ENCODE peak calls at places on chromosomes 1 and 21, in six cellular contexts. Z, H, U, A, I and Y are unnamed samples. For H3K36me3 and H3K4me1, the result is how much of the 10 kb centered on the place peaks cover.

GRCh38 chr1:24707659-24708058 is 37.6 kb upstream of the CLIC4 start:
- DNase-seq in A (no peak), U (no peak), I (no peak), Z (peak), H (no peak), Y (no peak)

GRCh38 chr21:41713495-41714281 is 53.2 kb downstream of the RIPK4 start:
- DNase-seq in H (peak), A (no peak), Z (no peak), I (no peak), U (no peak), Y (no peak)

GRCh38 chr1:7526867-7527732 is 244.0 kb upstream of the VAMP3 start:
- DNase-seq in U (no peak), H (no peak), A (no peak), Z (no peak), I (no peak), Y (no peak)

GRCh38 chr1:22056921-22057320 is 4.4 kb downstream of the CDC42 start:
- DNase-seq in I (no peak), H (no peak), Z (no peak), U (no peak), A (no peak), Y (no peak)

GRCh38 chr1:240575976-240576666 is 35.8 kb downstream of the GREM2 start:
- DNase-seq in H (no peak), I (no peak), U (no peak), Z (no peak), A (no peak), Y (no peak)

GRCh38 chr1:186765446-186765845 is 63.3 kb upstream of the PLA2G4A start:
- DNase-seq in U (no peak), A (no peak), H (no peak), I (no peak), Z (no peak), Y (no peak)

GRCh38 chr1:21639594-21640041 is 29.5 kb downstream of the RAP1GAP start:
- DNase-seq in Z (no peak), A (no peak), U (no peak), H (no peak), I (no peak), Y (no peak)

GRCh38 chr21:26072891-26073615 is 97.5 kb downstream of the APP start:
- DNase-seq in H (no peak), A (no peak), Z (no peak), U (no peak), I (no peak), Y (no peak)

GRCh38 chr1:160403244-160403643 is 2.9 kb downstream of the VANGL2 start:
- DNase-seq in U (no peak), I (no peak), H (no peak), Z (no peak), A (no peak), Y (no peak)

GRCh38 chr1:185263780-185264179 is 53.3 kb downstream of the IVNS1ABP start:
- DNase-seq in I (no peak), U (no peak), Z (no peak), H (no peak), A (no peak), Y (no peak)

GRCh38 chr21:34790341-34790740 is 121.5 kb downstream of the CLIC6 start:
- DNase-seq in Z (no peak), I (no peak), H (no peak), A (no peak), U (no peak), Y (no peak)

GRCh38 chr21:43304621-43305335 is 122.2 kb downstream of the SIK1 start:
- DNase-seq in A (no peak), U (no peak), I (no peak), H (peak), Z (no peak), Y (no peak)

GRCh38 chr1:36089393-36090121 is 865 bp downstream of the ADPRS start:
- DNase-seq in Z (no peak), I (no peak), A (peak), U (no peak), H (peak), Y (no peak)

GRCh38 chr1:14184346-14184963 is 414.0 kb upstream of the KAZN start:
- DNase-seq in Z (no peak), U (no peak), A (no peak), I (no peak), H (no peak), Y (no peak)

GRCh38 chr1:165629131-165629530 is 1.9 kb upstream of the MGST3 start:
- DNase-seq in Z (no peak), U (no peak), H (no peak), A (no peak), I (no peak), Y (no peak)

GRCh38 chr1:165628127-165628857 is 2.7 kb upstream of the MGST3 start:
- DNase-seq in U (no peak), A (no peak), H (no peak), I (no peak), Z (no peak), Y (no peak)

GRCh38 chr1:165631403-165632151 is 543 bp downstream of the MGST3 start:
- DNase-seq in U (peak), H (peak), A (peak), Z (peak), I (peak), Y (peak)

GRCh38 chr1:165630629-165631402 is at the start of gene MGST3:
- DNase-seq in Z (peak), H (peak), U (peak), A (peak), I (peak), Y (peak)

GRCh38 chr1:165629848-165630628 is 996 bp upstream of the MGST3 start:
- DNase-seq in H (no peak), Z (no peak), I (peak), A (peak), U (no peak), Y (no peak)
- H3K36me3 ChIP-seq in H (under half), Z (under half), I (under half), A (under half), U (under half), Y (under half)

GRCh38 chr1:40381268-40382109 is 8.0 kb downstream of the SMAP2 start:
- DNase-seq in A (no peak), H (no peak), Z (no peak), U (no peak), I (no peak), Y (no peak)
- H3K4me1 ChIP-seq in A (under half), H (half or more), Z (half or more), U (under half), I (under half), Y (half or more)

GRCh38 chr1:110340207-110340468 is 961 bp downstream of the RBM15 start:
- DNase-seq in Z (no peak), H (peak), U (no peak), A (no peak), I (no peak), Y (no peak)

GRCh38 chr1:110344152-110344551 is 5.0 kb downstream of the RBM15 start:
- DNase-seq in U (no peak), Z (no peak), H (no peak), I (no peak), A (no peak), Y (no peak)

GRCh38 chr1:110343249-110343648 is 4.1 kb downstream of the RBM15 start:
- DNase-seq in U (no peak), H (no peak), I (no peak), Z (no peak), A (no peak), Y (no peak)

GRCh38 chr1:110341146-110341871 is 2.1 kb downstream of the RBM15 start:
- DNase-seq in Z (peak), A (no peak), U (no peak), I (no peak), H (no peak), Y (no peak)

GRCh38 chr1:110341872-110342331 is 2.7 kb downstream of the RBM15 start:
- DNase-seq in Z (no peak), I (peak), H (no peak), A (peak), U (no peak), Y (no peak)
- H3K36me3 ChIP-seq in Z (under half), I (half or more), H (under half), A (under half), U (half or more), Y (under half)

GRCh38 chr1:173150795-173151194 is 56.3 kb downstream of the TNFSF4 start:
- DNase-seq in U (no peak), I (no peak), Z (peak), A (no peak), H (no peak), Y (no peak)
- H3K4me1 ChIP-seq in U (under half), I (under half), Z (under half), A (under half), H (under half), Y (under half)

GRCh38 chr1:90987860-90988259 is 34.0 kb downstream of the ZNF644 start:
- DNase-seq in I (no peak), Z (no peak), H (no peak), U (no peak), A (no peak), Y (no peak)
- H3K36me3 ChIP-seq in I (under half), Z (under half), H (under half), U (under half), A (under half), Y (under half)

DNA sequence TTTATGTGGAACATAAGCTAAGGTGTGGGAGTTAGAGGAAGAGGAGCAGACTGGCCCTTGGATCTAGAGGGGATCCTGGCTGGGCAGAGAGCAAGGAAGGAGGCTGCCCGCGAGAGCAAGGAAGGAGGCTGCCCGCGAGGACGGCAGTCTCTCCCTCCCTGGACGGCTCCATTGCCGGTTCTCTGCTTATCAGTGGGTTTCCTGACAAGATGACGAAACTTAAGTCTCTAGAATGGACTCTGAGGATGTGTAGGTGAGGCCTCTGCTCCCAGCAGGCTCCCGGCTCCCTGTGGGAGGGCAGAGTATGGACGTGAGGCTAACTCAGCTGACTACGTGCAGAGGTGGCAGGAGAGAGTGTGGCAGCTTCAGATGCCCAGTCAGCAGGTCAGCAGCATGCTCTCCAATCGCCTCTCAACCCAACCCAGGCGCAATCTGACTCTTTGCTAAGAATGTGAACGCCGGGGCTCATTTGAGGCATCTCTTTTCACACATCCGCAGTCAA is 6.1 kb downstream of the MYBPHL start:
- DNase-seq in I (no peak), A (no peak), H (no peak), Z (no peak), U (no peak), Y (no peak)
- H3K4me1 ChIP-seq in I (under half), A (under half), H (under half), Z (under half), U (under half), Y (under half)

GRCh38 chr1:51726544-51727225 is 109.8 kb downstream of the OSBPL9 start:
- DNase-seq in U (no peak), Z (no peak), A (no peak), H (no peak), I (no peak), Y (no peak)
- H3K36me3 ChIP-seq in U (under half), Z (under half), A (under half), H (under half), I (under half), Y (under half)

GRCh38 chr1:16374266-16374665 is 7.2 kb downstream of the SZRD1 start:
- DNase-seq in H (no peak), Z (no peak), I (no peak), U (no peak), A (peak), Y (no peak)

GRCh38 chr1:16376971-16377370 is 9.9 kb downstream of the SZRD1 start:
- DNase-seq in U (no peak), Z (no peak), A (no peak), I (no peak), H (no peak), Y (no peak)

GRCh38 chr1:16372535-16373340 is 5.7 kb downstream of the SZRD1 start:
- DNase-seq in H (no peak), I (no peak), U (no peak), Z (no peak), A (no peak), Y (no peak)

GRCh38 chr1:16378443-16378842 is 11.4 kb downstream of the SZRD1 start:
- DNase-seq in A (no peak), U (no peak), H (no peak), I (no peak), Z (no peak), Y (no peak)

GRCh38 chr1:16375521-16376359 is 8.7 kb downstream of the SZRD1 start:
- DNase-seq in Z (peak), I (no peak), H (no peak), A (no peak), U (no peak), Y (no peak)
- H3K4me1 ChIP-seq in Z (under half), I (under half), H (half or more), A (under half), U (under half), Y (half or more)

DNA sequence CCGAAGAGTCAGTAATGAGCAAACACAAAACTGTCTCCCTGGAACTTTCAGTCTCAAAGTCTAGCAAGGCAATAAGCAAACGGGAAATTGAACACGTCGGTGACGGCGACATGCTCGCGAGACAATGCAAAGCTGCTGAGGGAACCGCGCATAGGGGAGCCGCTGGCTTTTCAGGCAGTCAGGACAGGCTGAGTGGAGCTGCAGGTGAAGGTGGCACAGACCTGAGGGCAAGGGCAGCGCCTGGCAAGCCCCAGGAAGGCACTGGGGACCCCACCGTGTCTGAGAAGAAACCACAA is 4.9 kb downstream of the INTS11 start:
- DNase-seq in I (no peak), A (no peak), U (no peak), Z (no peak), H (no peak), Y (no peak)
- H3K36me3 ChIP-seq in I (half or more), A (under half), U (under half), Z (under half), H (half or more), Y (under half)